ENCODE peak calls at places on chromosome 11, in nine cellular contexts. T is ACHN, S is lower lobe of right lung, Z is T-helper 9 cell, C is ELR, D is neuronal stem cell, L is lung microvascular endothelial cell, Y is Calu3, V is HEK293T. F is an unnamed sample.
A peak's percentile ranks its signal among the peaks of the same experiment; 100 is the strongest.

GRCh38 chr11:71153005-71153395 is 99.4 kb downstream of the SHANK2 start:
- DNase-seq in T (peak; percentile 49), S (no peak), Z (no peak), C (peak; percentile 50), D (no peak), L (no peak), Y (peak; percentile 24), V (peak; percentile 20), F (no peak)

GRCh38 chr11:62676698-62677097 is 2.2 kb downstream of the UBXN1 start:
- DNase-seq in T (no peak), S (no peak), Z (no peak), C (no peak), D (no peak), L (no peak), Y (no peak), V (no peak), F (no peak)

GRCh38 chr11:10666976-10667892 is 26.3 kb downstream of the IRAG1 start:
- DNase-seq in T (no peak), S (no peak), Z (no peak), C (peak; percentile 22), D (no peak), L (no peak), Y (no peak), V (peak; percentile 20), F (no peak)

GRCh38 chr11:46555269-46556054 is 38.4 kb downstream of the AMBRA1 start:
- DNase-seq in T (no peak), S (no peak), Z (no peak), C (no peak), D (no peak), L (peak; percentile 8), Y (no peak), V (no peak), F (peak; percentile 75)

GRCh38 chr11:65781152-65781961 is 581 bp upstream of the AP5B1 start:
- DNase-seq in T (peak; percentile 37), S (peak; percentile 70), Z (no peak), C (no peak), D (peak; percentile 63), L (peak; percentile 17), Y (peak; percentile 50), V (peak; percentile 81), F (no peak)

GRCh38 chr11:2208691-2209369 is 37.2 kb upstream of the TH start:
- DNase-seq in T (peak; percentile 4), S (peak; percentile 54), Z (no peak), C (peak; percentile 18), D (no peak), L (no peak), Y (no peak), V (no peak), F (peak; percentile 13)

GRCh38 chr11:35664977-35665441 is 2.4 kb downstream of the TRIM44 start:
- DNase-seq in T (no peak), S (no peak), Z (no peak), C (peak; percentile 58), D (no peak), L (no peak), Y (no peak), V (no peak), F (no peak)

GRCh38 chr11:61579398-61580291 is 1.2 kb downstream of the SYT7 start:
- DNase-seq in T (no peak), S (no peak), Z (no peak), C (no peak), D (no peak), L (no peak), Y (no peak), V (no peak), F (no peak)

GRCh38 chr11:61332266-61332822 is 561 bp downstream of the DDB1 start:
- DNase-seq in T (peak; percentile 21), S (no peak), Z (no peak), C (peak; percentile 64), D (no peak), L (peak; percentile 46), Y (no peak), V (peak; percentile 50), F (peak; percentile 27)